ENCODE peak calls at places on chromosomes 6 and 20, in six cellular contexts. One of them, this sample, is unnamed.

GRCh38 chr6:35058827-35059522 is 82.2 kb downstream of the TCP11 start:
- DNase-seq in T-helper 9 cell: no peak
- DNase-seq in RPMI7951: no peak
- DNase-seq in dermis microvascular lymphatic vessel endothelial cell: no peak
- DNase-seq in brain microvascular endothelial cell: no peak
- DNase-seq in C1 segment of cervical spinal cord: no peak
- DNase-seq in this sample: no peak

GRCh38 chr6:34098045-34098936 is 47.6 kb downstream of the GRM4 start:
- DNase-seq in T-helper 9 cell: no peak
- DNase-seq in RPMI7951: no peak
- DNase-seq in dermis microvascular lymphatic vessel endothelial cell: no peak
- DNase-seq in brain microvascular endothelial cell: no peak
- DNase-seq in C1 segment of cervical spinal cord: no peak
- DNase-seq in this sample: no peak

GRCh38 chr20:37513764-37514359 is 7.2 kb upstream of the NNAT start:
- DNase-seq in T-helper 9 cell: no peak
- DNase-seq in RPMI7951: no peak
- DNase-seq in dermis microvascular lymphatic vessel endothelial cell: no peak
- DNase-seq in brain microvascular endothelial cell: no peak
- DNase-seq in C1 segment of cervical spinal cord: no peak
- DNase-seq in this sample: no peak

GRCh38 chr6:34194770-34195169 is 41.9 kb upstream of the HMGA1 start:
- DNase-seq in T-helper 9 cell: no peak
- DNase-seq in RPMI7951: no peak
- DNase-seq in dermis microvascular lymphatic vessel endothelial cell: no peak
- DNase-seq in brain microvascular endothelial cell: no peak
- DNase-seq in C1 segment of cervical spinal cord: no peak
- DNase-seq in this sample: no peak

GRCh38 chr6:71181565-71181964 is 107.0 kb upstream of the OGFRL1 start:
- DNase-seq in T-helper 9 cell: no peak
- DNase-seq in RPMI7951: peak; percentile 81
- DNase-seq in dermis microvascular lymphatic vessel endothelial cell: no peak
- DNase-seq in brain microvascular endothelial cell: peak; percentile 85
- DNase-seq in C1 segment of cervical spinal cord: no peak
- DNase-seq in this sample: no peak

GRCh38 chr6:33193619-33194018 is 1.4 kb upstream of the COL11A2 start:
- DNase-seq in T-helper 9 cell: no peak
- DNase-seq in RPMI7951: no peak
- DNase-seq in dermis microvascular lymphatic vessel endothelial cell: no peak
- DNase-seq in brain microvascular endothelial cell: no peak
- DNase-seq in C1 segment of cervical spinal cord: no peak
- DNase-seq in this sample: no peak

GRCh38 chr6:134882426-134883038 is 67.4 kb downstream of the ALDH8A1 start:
- DNase-seq in T-helper 9 cell: peak; percentile 35
- DNase-seq in RPMI7951: peak; percentile 58
- DNase-seq in dermis microvascular lymphatic vessel endothelial cell: peak; percentile 74
- DNase-seq in brain microvascular endothelial cell: peak; percentile 81
- DNase-seq in C1 segment of cervical spinal cord: peak; percentile 10
- DNase-seq in this sample: peak; percentile 5

GRCh38 chr6:116533233-116533957 is 12.1 kb downstream of the TRAPPC3L start:
- DNase-seq in T-helper 9 cell: no peak
- DNase-seq in RPMI7951: no peak
- DNase-seq in dermis microvascular lymphatic vessel endothelial cell: no peak
- DNase-seq in brain microvascular endothelial cell: no peak
- DNase-seq in C1 segment of cervical spinal cord: no peak
- DNase-seq in this sample: no peak

GRCh38 chr20:21026951-21027350 is 79.2 kb downstream of the LINC00237 start:
- DNase-seq in T-helper 9 cell: no peak
- DNase-seq in RPMI7951: no peak
- DNase-seq in dermis microvascular lymphatic vessel endothelial cell: no peak
- DNase-seq in brain microvascular endothelial cell: no peak
- DNase-seq in C1 segment of cervical spinal cord: no peak
- DNase-seq in this sample: no peak

GRCh38 chr6:90870561-90870960 is 283.7 kb upstream of the MAP3K7 start:
- DNase-seq in T-helper 9 cell: no peak
- DNase-seq in RPMI7951: no peak
- DNase-seq in dermis microvascular lymphatic vessel endothelial cell: no peak
- DNase-seq in brain microvascular endothelial cell: no peak
- DNase-seq in C1 segment of cervical spinal cord: no peak
- DNase-seq in this sample: no peak

GRCh38 chr20:531608-532007 is 12.0 kb downstream of the CSNK2A1 start:
- DNase-seq in T-helper 9 cell: no peak
- DNase-seq in RPMI7951: no peak
- DNase-seq in dermis microvascular lymphatic vessel endothelial cell: no peak
- DNase-seq in brain microvascular endothelial cell: no peak
- DNase-seq in C1 segment of cervical spinal cord: no peak
- DNase-seq in this sample: no peak

GRCh38 chr6:31898200-31899011 is 908 bp upstream of the EHMT2 start:
- DNase-seq in T-helper 9 cell: no peak
- DNase-seq in RPMI7951: peak; percentile 39
- DNase-seq in dermis microvascular lymphatic vessel endothelial cell: peak; percentile 47
- DNase-seq in brain microvascular endothelial cell: no peak
- DNase-seq in C1 segment of cervical spinal cord: no peak
- DNase-seq in this sample: no peak

GRCh38 chr6:100202417-100203194 is 208.6 kb upstream of the MCHR2 start:
- DNase-seq in T-helper 9 cell: no peak
- DNase-seq in RPMI7951: peak; percentile 98
- DNase-seq in dermis microvascular lymphatic vessel endothelial cell: no peak
- DNase-seq in brain microvascular endothelial cell: peak; percentile 83
- DNase-seq in C1 segment of cervical spinal cord: no peak
- DNase-seq in this sample: no peak

GRCh38 chr6:22699046-22699639 is 129.8 kb downstream of the HDGFL1 start:
- DNase-seq in T-helper 9 cell: no peak
- DNase-seq in RPMI7951: no peak
- DNase-seq in dermis microvascular lymphatic vessel endothelial cell: peak; percentile 19
- DNase-seq in brain microvascular endothelial cell: no peak
- DNase-seq in C1 segment of cervical spinal cord: no peak
- DNase-seq in this sample: no peak

GRCh38 chr20:41746635-41747034 is 128.5 kb upstream of the CHD6 start:
- DNase-seq in T-helper 9 cell: no peak
- DNase-seq in RPMI7951: no peak
- DNase-seq in dermis microvascular lymphatic vessel endothelial cell: no peak
- DNase-seq in brain microvascular endothelial cell: no peak
- DNase-seq in C1 segment of cervical spinal cord: no peak
- DNase-seq in this sample: no peak

GRCh38 chr6:52993461-52993860 is 1.6 kb downstream of the GSTA4 start:
- DNase-seq in T-helper 9 cell: no peak
- DNase-seq in RPMI7951: no peak
- DNase-seq in dermis microvascular lymphatic vessel endothelial cell: no peak
- DNase-seq in brain microvascular endothelial cell: no peak
- DNase-seq in C1 segment of cervical spinal cord: no peak
- DNase-seq in this sample: no peak

GRCh38 chr6:7143161-7143974 is 35.6 kb downstream of the RREB1 start:
- DNase-seq in T-helper 9 cell: no peak
- DNase-seq in RPMI7951: peak; percentile 45
- DNase-seq in dermis microvascular lymphatic vessel endothelial cell: peak; percentile 14
- DNase-seq in brain microvascular endothelial cell: no peak
- DNase-seq in C1 segment of cervical spinal cord: peak; percentile 24
- DNase-seq in this sample: no peak

GRCh38 chr20:31723282-31724078 is 812 bp upstream of the BCL2L1 start:
- DNase-seq in T-helper 9 cell: peak; percentile 96
- DNase-seq in RPMI7951: peak; percentile 98
- DNase-seq in dermis microvascular lymphatic vessel endothelial cell: peak; percentile 98
- DNase-seq in brain microvascular endothelial cell: peak; percentile 95
- DNase-seq in C1 segment of cervical spinal cord: peak; percentile 99
- DNase-seq in this sample: peak; percentile 99

GRCh38 chr6:17281497-17282481 is 628 bp downstream of the RBM24 start:
- DNase-seq in T-helper 9 cell: no peak
- DNase-seq in RPMI7951: peak; percentile 42
- DNase-seq in dermis microvascular lymphatic vessel endothelial cell: peak; percentile 41
- DNase-seq in brain microvascular endothelial cell: peak; percentile 6
- DNase-seq in C1 segment of cervical spinal cord: no peak
- DNase-seq in this sample: no peak

GRCh38 chr6:34237316-34237721 is 646 bp downstream of the HMGA1 start:
- DNase-seq in T-helper 9 cell: no peak
- DNase-seq in RPMI7951: no peak
- DNase-seq in dermis microvascular lymphatic vessel endothelial cell: no peak
- DNase-seq in brain microvascular endothelial cell: no peak
- DNase-seq in C1 segment of cervical spinal cord: no peak
- DNase-seq in this sample: no peak

GRCh38 chr6:46217671-46218131 is 46.9 kb upstream of the ENPP5 start:
- DNase-seq in T-helper 9 cell: no peak
- DNase-seq in RPMI7951: no peak
- DNase-seq in dermis microvascular lymphatic vessel endothelial cell: no peak
- DNase-seq in brain microvascular endothelial cell: no peak
- DNase-seq in C1 segment of cervical spinal cord: peak; percentile 22
- DNase-seq in this sample: no peak

GRCh38 chr6:111840821-111841220 is 32.4 kb downstream of the FYN start:
- DNase-seq in T-helper 9 cell: no peak
- DNase-seq in RPMI7951: no peak
- DNase-seq in dermis microvascular lymphatic vessel endothelial cell: no peak
- DNase-seq in brain microvascular endothelial cell: no peak
- DNase-seq in C1 segment of cervical spinal cord: no peak
- DNase-seq in this sample: no peak

GRCh38 chr6:132391391-132392291 is 9.6 kb downstream of the MOXD1 start:
- DNase-seq in T-helper 9 cell: no peak
- DNase-seq in RPMI7951: peak; percentile 92
- DNase-seq in dermis microvascular lymphatic vessel endothelial cell: no peak
- DNase-seq in brain microvascular endothelial cell: peak; percentile 27
- DNase-seq in C1 segment of cervical spinal cord: no peak
- DNase-seq in this sample: no peak

GRCh38 chr6:159098636-159099106 is 53.9 kb upstream of the TAGAP start:
- DNase-seq in T-helper 9 cell: peak; percentile 54
- DNase-seq in RPMI7951: no peak
- DNase-seq in dermis microvascular lymphatic vessel endothelial cell: no peak
- DNase-seq in brain microvascular endothelial cell: no peak
- DNase-seq in C1 segment of cervical spinal cord: no peak
- DNase-seq in this sample: no peak

GRCh38 chr20:61601853-61602252 is 349.8 kb downstream of the CDH4 start:
- DNase-seq in T-helper 9 cell: no peak
- DNase-seq in RPMI7951: no peak
- DNase-seq in dermis microvascular lymphatic vessel endothelial cell: no peak
- DNase-seq in brain microvascular endothelial cell: no peak
- DNase-seq in C1 segment of cervical spinal cord: no peak
- DNase-seq in this sample: no peak

GRCh38 chr6:84249724-84250123 is 22.3 kb upstream of the CEP162 start:
- DNase-seq in T-helper 9 cell: no peak
- DNase-seq in RPMI7951: peak; percentile 20
- DNase-seq in dermis microvascular lymphatic vessel endothelial cell: no peak
- DNase-seq in brain microvascular endothelial cell: no peak
- DNase-seq in C1 segment of cervical spinal cord: no peak
- DNase-seq in this sample: no peak

GRCh38 chr6:42460892-42461291 is 9.2 kb upstream of the TRERF1 start:
- DNase-seq in T-helper 9 cell: no peak
- DNase-seq in RPMI7951: no peak
- DNase-seq in dermis microvascular lymphatic vessel endothelial cell: no peak
- DNase-seq in brain microvascular endothelial cell: no peak
- DNase-seq in C1 segment of cervical spinal cord: no peak
- DNase-seq in this sample: no peak

GRCh38 chr20:59495894-59496510 is 108.3 kb upstream of the PHACTR3 start:
- DNase-seq in T-helper 9 cell: peak; percentile 51
- DNase-seq in RPMI7951: peak; percentile 72
- DNase-seq in dermis microvascular lymphatic vessel endothelial cell: peak; percentile 62
- DNase-seq in brain microvascular endothelial cell: peak; percentile 62
- DNase-seq in C1 segment of cervical spinal cord: peak; percentile 4
- DNase-seq in this sample: peak; percentile 26

GRCh38 chr6:81831274-81831673 is 78.8 kb upstream of the TENT5A start:
- DNase-seq in T-helper 9 cell: no peak
- DNase-seq in RPMI7951: no peak
- DNase-seq in dermis microvascular lymphatic vessel endothelial cell: no peak
- DNase-seq in brain microvascular endothelial cell: no peak
- DNase-seq in C1 segment of cervical spinal cord: no peak
- DNase-seq in this sample: no peak

GRCh38 chr6:117167520-117168271 is 97.7 kb upstream of the VGLL2 start:
- DNase-seq in T-helper 9 cell: no peak
- DNase-seq in RPMI7951: peak; percentile 84
- DNase-seq in dermis microvascular lymphatic vessel endothelial cell: no peak
- DNase-seq in brain microvascular endothelial cell: no peak
- DNase-seq in C1 segment of cervical spinal cord: no peak
- DNase-seq in this sample: no peak